ENCODE peak calls at places on chromosome 1, in eight cellular contexts. J, Y, V, W, K, A, E and M are unnamed samples.

GRCh38 chr1:244768186-244768585 is 67.3 kb upstream of the COX20 start:
- DNase-seq in W (no peak), J (no peak), E (no peak), Y (no peak), A (no peak), V (no peak), K (no peak), M (no peak)

GRCh38 chr1:202112864-202113689 is 9.6 kb upstream of the GPR37L1 start:
- DNase-seq in E (no peak), K (no peak), J (no peak), V (no peak), W (peak; percentile 79), A (no peak), Y (no peak), M (peak; percentile 53)

GRCh38 chr1:218383681-218384080 is 38.5 kb downstream of the TGFB2 start:
- DNase-seq in J (no peak), Y (no peak), V (no peak), E (no peak), A (no peak), K (no peak), W (peak; percentile 42), M (no peak)

GRCh38 chr1:63892632-63893395 is 119.0 kb downstream of the ROR1 start:
- DNase-seq in K (peak; percentile 4), W (peak; percentile 89), A (no peak), E (no peak), V (no peak), Y (peak; percentile 31), J (no peak), M (no peak)

GRCh38 chr1:57824535-57824934 is 400.7 kb upstream of the DAB1 start:
- DNase-seq in W (no peak), E (no peak), J (no peak), K (no peak), V (no peak), A (no peak), Y (no peak), M (no peak)

GRCh38 chr1:21308847-21309652 is 18.8 kb upstream of the ECE1 start:
- DNase-seq in V (no peak), E (no peak), Y (no peak), A (no peak), W (peak; percentile 29), J (no peak), K (no peak), M (no peak)

GRCh38 chr1:46405204-46405555 is 11.1 kb downstream of the FAAH start:
- DNase-seq in W (no peak), A (no peak), J (no peak), V (no peak), Y (no peak), K (no peak), E (no peak), M (no peak)

GRCh38 chr1:168348146-168348709 is 67.6 kb downstream of the TBX19 start:
- DNase-seq in J (no peak), K (no peak), E (no peak), W (peak; percentile 54), V (peak; percentile 11), A (no peak), Y (no peak), M (no peak)

GRCh38 chr1:184021666-184022198 is 15.8 kb downstream of the COLGALT2 start:
- DNase-seq in E (no peak), A (no peak), K (no peak), W (no peak), V (no peak), Y (no peak), J (no peak), M (no peak)

GRCh38 chr1:215539803-215540575 is 27.1 kb upstream of the KCTD3 start:
- DNase-seq in A (no peak), K (no peak), E (no peak), V (no peak), Y (no peak), J (no peak), W (no peak), M (peak; percentile 34)

GRCh38 chr1:59499273-59499955 is 202.5 kb downstream of the FGGY start:
- DNase-seq in J (no peak), W (peak; percentile 23), A (no peak), V (no peak), E (no peak), Y (no peak), K (no peak), M (no peak)

GRCh38 chr1:53381790-53382401 is 54.0 kb upstream of the LRP8 start:
- DNase-seq in E (no peak), W (peak; percentile 50), V (no peak), J (no peak), K (no peak), A (no peak), Y (no peak), M (no peak)

GRCh38 chr1:200751717-200752116 is 13.0 kb downstream of the CAMSAP2 start:
- DNase-seq in J (no peak), E (no peak), K (no peak), V (no peak), A (no peak), Y (no peak), W (no peak), M (no peak)